ENCODE peak calls at places on chromosome 17, in seven cellular contexts. X is prostate gland, N is A549, G is PC-9, Z is BE2C, Q is heart left ventricle, K is thoracic aorta. F is an unnamed sample.

GRCh38 chr17:59903455-59903854 is 10.5 kb downstream of the RPS6KB1 start:
- DNase-seq in Z (no peak), K (no peak), Q (no peak), G (no peak), N (no peak), X (no peak), F (no peak)

GRCh38 chr17:68318103-68318991 is 27.1 kb downstream of the ARSG start:
- DNase-seq in Z (peak; percentile 44), N (peak; percentile 43), K (no peak), G (peak; percentile 71), X (no peak), Q (no peak), F (peak; percentile 46)

GRCh38 chr17:38705523-38705802 is 390 bp downstream of the MLLT6 start:
- DNase-seq in N (no peak), X (no peak), K (no peak), Z (peak; percentile 37), Q (no peak), G (peak; percentile 31), F (no peak)

GRCh38 chr17:83076930-83077329 is 2.5 kb upstream of the METRNL start:
- DNase-seq in Q (no peak), K (no peak), X (no peak), N (no peak), Z (no peak), G (peak; percentile 50), F (no peak)

GRCh38 chr17:17151962-17152361 is 54.2 kb downstream of the PLD6 start:
- DNase-seq in Z (no peak), X (peak; percentile 71), N (peak; percentile 81), K (peak; percentile 86), Q (peak; percentile 85), G (peak; percentile 83), F (peak; percentile 63)

GRCh38 chr17:740240-741055 is 8.1 kb downstream of the TLCD3A start:
- DNase-seq in Q (no peak), Z (no peak), X (no peak), K (no peak), N (no peak), G (no peak), F (no peak)

GRCh38 chr17:40722146-40722720 is 18.7 kb upstream of the KRT24 start:
- DNase-seq in Z (no peak), N (no peak), K (no peak), Q (no peak), G (no peak), X (no peak), F (no peak)

GRCh38 chr17:81035389-81036127 is 607 bp downstream of the BAIAP2 start:
- DNase-seq in N (no peak), Q (no peak), X (no peak), Z (no peak), G (peak; percentile 33), K (no peak), F (no peak)

GRCh38 chr17:18070861-18071340 is 16.8 kb upstream of the DRG2 start:
- DNase-seq in X (no peak), G (no peak), K (no peak), N (no peak), Q (no peak), Z (no peak), F (no peak)

GRCh38 chr17:77165577-77165976 is 24.8 kb downstream of the SEC14L1 start:
- DNase-seq in Q (no peak), Z (no peak), K (no peak), N (no peak), X (no peak), G (no peak), F (no peak)
- H3K9me3 ChIP-seq in Q (peaks cover 4% of the 10 kb centered on the region), Z (peaks cover 7% of the 10 kb centered on the region), K (peaks cover 17% of the 10 kb centered on the region), N (peaks cover 30% of the 10 kb centered on the region), X (no peaks in the 10 kb centered on the region), G (peaks cover 14% of the 10 kb centered on the region), F (peaks cover 28% of the 10 kb centered on the region)

GRCh38 chr17:70624208-70624607 is 454.9 kb downstream of the KCNJ2 start:
- DNase-seq in G (no peak), Z (no peak), K (no peak), X (no peak), N (no peak), Q (no peak), F (no peak)

DNA sequence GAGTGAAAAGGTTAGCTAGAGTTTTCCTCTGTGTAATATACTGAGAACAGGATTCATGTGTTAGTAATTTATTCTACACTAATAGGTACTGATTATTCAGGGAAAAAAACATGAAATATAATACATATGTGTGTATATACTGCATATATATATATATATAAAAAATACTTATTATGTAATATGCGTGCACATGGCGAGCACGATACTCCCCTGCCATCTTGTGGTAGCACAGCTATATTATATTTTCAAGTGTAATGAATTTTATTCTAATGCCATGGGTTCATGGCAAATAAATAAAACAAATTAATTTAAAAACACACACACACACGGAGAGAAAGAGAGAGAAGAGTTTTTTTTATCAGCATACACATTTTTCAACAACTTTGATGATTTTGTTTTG is 460.6 kb downstream of the KCNJ2 start:
- DNase-seq in Z (peak; percentile 18), K (no peak), N (peak; percentile 24), X (no peak), Q (no peak), G (peak; percentile 14), F (no peak)
- TF ChIP-seq CTCF in Z (peak; percentile 54), K (no peak), N (peak; percentile 78), X (no peak), Q (peak; percentile 22), G (peak; percentile 79), F (peak; percentile 51)

GRCh38 chr17:64503341-64503740 is 2.7 kb downstream of the DDX5 start:
- DNase-seq in Q (no peak), X (no peak), G (no peak), Z (no peak), N (no peak), K (no peak), F (no peak)
- H3K4me3 ChIP-seq in Q (peak overlapping the region; percentile 86), X (no peak overlapping the region), G (peak overlapping the region; percentile 100), Z (no peak overlapping the region), N (peak overlapping the region; percentile 91), K (peak overlapping the region; percentile 91), F (no peak overlapping the region)

GRCh38 chr17:22718689-22719088 is 1026.4 kb downstream of the KCNJ18 start:
- DNase-seq in Z (no peak), N (no peak), Q (no peak), G (no peak), K (no peak), X (no peak), F (no peak)
- H3K9me3 ChIP-seq in Z (no peaks in the 10 kb centered on the region), N (peaks cover 3% of the 10 kb centered on the region), Q (peaks cover 13% of the 10 kb centered on the region), G (no peaks in the 10 kb centered on the region), K (peaks cover 3% of the 10 kb centered on the region), X (no peaks in the 10 kb centered on the region), F (no peaks in the 10 kb centered on the region)

GRCh38 chr17:7557825-7558543 is 566 bp upstream of the TNFSF13 start:
- DNase-seq in Z (peak; percentile 38), N (no peak), Q (peak; percentile 90), X (peak; percentile 94), K (no peak), G (peak; percentile 97), F (no peak)
- TF ChIP-seq CTCF in Z (no peak), N (no peak), Q (no peak), X (no peak), K (no peak), G (no peak), F (no peak)

DNA sequence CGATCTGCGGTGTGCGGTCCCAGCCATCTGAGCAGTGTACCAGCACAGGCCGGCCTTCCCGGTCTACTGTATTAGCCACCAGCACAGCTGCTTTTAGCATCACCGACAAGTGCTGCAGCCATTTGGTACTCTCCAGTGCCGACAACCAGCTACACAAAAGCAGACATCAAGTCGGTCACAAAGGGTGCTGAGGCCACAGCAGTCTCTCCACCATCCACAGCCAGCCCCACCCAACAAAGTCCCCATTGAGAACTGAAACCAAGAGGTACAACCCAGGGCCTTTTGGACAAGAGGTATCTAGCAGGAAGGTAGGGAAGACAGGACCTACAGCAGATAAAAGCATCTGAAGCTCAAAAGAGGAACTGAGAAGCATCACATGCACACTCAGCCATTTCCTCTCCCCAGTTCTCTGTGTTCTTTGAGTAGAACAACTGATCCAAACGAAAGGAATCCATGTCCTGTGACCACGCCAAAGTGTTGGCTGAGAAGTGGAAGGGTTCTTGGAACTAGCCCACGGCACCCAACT is 9.5 kb downstream of the MTMR4 start:
- DNase-seq in Z (no peak), X (no peak), Q (no peak), N (no peak), K (no peak), G (no peak), F (no peak)
- H3K4me3 ChIP-seq in Z (no peak overlapping the region), X (no peak overlapping the region), Q (no peak overlapping the region), N (no peak overlapping the region), K (no peak overlapping the region), G (no peak overlapping the region), F (no peak overlapping the region)

F was measured in Panc1.